ENCODE peak calls at places on chromosomes 7 and 10, in four cellular contexts. C is psoas muscle, T is upper lobe of right lung, J is fibroblast of lung. K is an unnamed sample.

GRCh38 chr10:27661511-27662286 is 83.9 kb downstream of the MKX start:
- DNase-seq in T (no peak), C (no peak), J (peak; percentile 67), K (no peak)

GRCh38 chr10:24254180-24254579 is 45.2 kb downstream of the KIAA1217 start:
- DNase-seq in C (peak; percentile 72), J (peak; percentile 89), T (no peak), K (no peak)

GRCh38 chr7:142476077-142476476 is 218.2 kb upstream of the PRSS58 start:
- DNase-seq in C (no peak), J (peak; percentile 67), T (no peak), K (no peak)

GRCh38 chr10:61896854-61897661 is 4.4 kb upstream of the ARID5B start:
- DNase-seq in T (peak; percentile 85), J (peak; percentile 66), C (peak; percentile 72), K (peak; percentile 95)

GRCh38 chr7:158861004-158861787 is 4.8 kb downstream of the DYNC2I1 start:
- DNase-seq in J (no peak), T (no peak), C (no peak), K (no peak)

GRCh38 chr10:111698711-111699110 is 484.9 kb downstream of the GPAM start:
- DNase-seq in T (no peak), J (no peak), C (no peak), K (no peak)

GRCh38 chr10:35185260-35186034 is 58.8 kb downstream of the CREM start:
- DNase-seq in C (no peak), T (no peak), J (no peak), K (no peak)

GRCh38 chr7:123570390-123571182 is 13.0 kb upstream of the NDUFA5 start:
- DNase-seq in J (no peak), T (no peak), C (no peak), K (no peak)

GRCh38 chr10:78916227-78916626 is 152.5 kb upstream of the ZMIZ1 start:
- DNase-seq in T (peak; percentile 42), J (no peak), C (peak; percentile 28), K (no peak)

GRCh38 chr7:92837214-92837749 is 909 bp upstream of the CDK6 start:
- DNase-seq in C (no peak), J (peak; percentile 45), T (no peak), K (no peak)

GRCh38 chr10:64529003-64529350 is 1007.8 kb downstream of the REEP3 start:
- DNase-seq in T (no peak), J (no peak), C (no peak), K (no peak)

GRCh38 chr7:130875265-130875741 is 141.3 kb upstream of the KLF14 start:
- DNase-seq in T (peak; percentile 79), J (peak; percentile 41), C (peak; percentile 75), K (peak; percentile 45)

GRCh38 chr10:122323941-122324675 is 50.4 kb upstream of the PLEKHA1 start:
- DNase-seq in C (no peak), J (no peak), T (no peak), K (no peak)

GRCh38 chr10:99851825-99852224 is 69.4 kb downstream of the ABCC2 start:
- DNase-seq in T (no peak), J (no peak), C (no peak), K (no peak)

GRCh38 chr7:155258233-155258575 is 39.5 kb upstream of the INSIG1 start:
- DNase-seq in J (peak; percentile 90), C (peak; percentile 65), T (no peak), K (no peak)

GRCh38 chr10:110370005-110370404 is 65.3 kb upstream of the SMNDC1 start:
- DNase-seq in C (no peak), J (no peak), T (no peak), K (no peak)

GRCh38 chr7:98034044-98035035 is 44.3 kb upstream of the OCM2 start:
- DNase-seq in T (no peak), C (no peak), J (no peak), K (no peak)